ENCODE peak calls at places on chromosomes 16 and 17, in eight cellular contexts. One of them, this sample, is unnamed.

GRCh38 chr17:50556803-50557202 is 3.7 kb upstream of the CACNA1G start:
- DNase-seq in MM.1S: no peak
- DNase-seq in neuronal stem cell: no peak
- DNase-seq in PC-9: no peak
- DNase-seq in A549: no peak
- DNase-seq in Karpas-422: no peak
- DNase-seq in neural progenitor cell: no peak
- DNase-seq in hepatocyte: no peak
- DNase-seq in this sample: no peak

GRCh38 chr16:4654387-4654901 is 29.8 kb downstream of the MGRN1 start:
- DNase-seq in MM.1S: no peak
- DNase-seq in neuronal stem cell: no peak
- DNase-seq in PC-9: no peak
- DNase-seq in A549: no peak
- DNase-seq in Karpas-422: no peak
- DNase-seq in neural progenitor cell: no peak
- DNase-seq in hepatocyte: peak
- DNase-seq in this sample: peak

GRCh38 chr17:2950846-2951245 is 112.6 kb downstream of the OR1D5 start:
- DNase-seq in MM.1S: no peak
- DNase-seq in neuronal stem cell: no peak
- DNase-seq in PC-9: no peak
- DNase-seq in A549: no peak
- DNase-seq in Karpas-422: no peak
- DNase-seq in neural progenitor cell: no peak
- DNase-seq in hepatocyte: no peak
- DNase-seq in this sample: peak

GRCh38 chr17:2418572-2418971 is 17.7 kb upstream of the MNT start:
- DNase-seq in MM.1S: no peak
- DNase-seq in neuronal stem cell: no peak
- DNase-seq in PC-9: no peak
- DNase-seq in A549: no peak
- DNase-seq in Karpas-422: no peak
- DNase-seq in neural progenitor cell: no peak
- DNase-seq in hepatocyte: no peak
- DNase-seq in this sample: peak

GRCh38 chr17:18966831-18967624 is 15.1 kb downstream of the SLC5A10 start:
- DNase-seq in MM.1S: no peak
- DNase-seq in neuronal stem cell: peak
- DNase-seq in PC-9: no peak
- DNase-seq in A549: no peak
- DNase-seq in Karpas-422: no peak
- DNase-seq in neural progenitor cell: peak
- DNase-seq in hepatocyte: peak
- DNase-seq in this sample: peak

GRCh38 chr16:69917311-69917710 is 33.8 kb upstream of the CLEC18A start:
- DNase-seq in MM.1S: no peak
- DNase-seq in neuronal stem cell: no peak
- DNase-seq in PC-9: no peak
- DNase-seq in A549: no peak
- DNase-seq in Karpas-422: no peak
- DNase-seq in neural progenitor cell: no peak
- DNase-seq in hepatocyte: no peak
- DNase-seq in this sample: peak

GRCh38 chr17:9402590-9403199 is 172.9 kb downstream of the STX8 start:
- DNase-seq in MM.1S: peak
- DNase-seq in neuronal stem cell: no peak
- DNase-seq in PC-9: no peak
- DNase-seq in A549: peak
- DNase-seq in Karpas-422: peak
- DNase-seq in neural progenitor cell: peak
- DNase-seq in hepatocyte: peak
- DNase-seq in this sample: peak

GRCh38 chr16:2792945-2793344 is 5.3 kb upstream of the PRSS41 start:
- DNase-seq in MM.1S: no peak
- DNase-seq in neuronal stem cell: no peak
- DNase-seq in PC-9: no peak
- DNase-seq in A549: no peak
- DNase-seq in Karpas-422: no peak
- DNase-seq in neural progenitor cell: no peak
- DNase-seq in hepatocyte: no peak
- DNase-seq in this sample: no peak

GRCh38 chr17:57862990-57863667 is 13.3 kb upstream of the MRPS23 start:
- DNase-seq in MM.1S: no peak
- DNase-seq in neuronal stem cell: no peak
- DNase-seq in PC-9: no peak
- DNase-seq in A549: no peak
- DNase-seq in Karpas-422: no peak
- DNase-seq in neural progenitor cell: no peak
- DNase-seq in hepatocyte: no peak
- DNase-seq in this sample: peak

GRCh38 chr16:72064361-72064894 is 1.4 kb downstream of the HPR start:
- DNase-seq in MM.1S: no peak
- DNase-seq in neuronal stem cell: no peak
- DNase-seq in PC-9: no peak
- DNase-seq in A549: no peak
- DNase-seq in Karpas-422: no peak
- DNase-seq in neural progenitor cell: no peak
- DNase-seq in hepatocyte: no peak
- DNase-seq in this sample: no peak
- H3K4me2 ChIP-seq in MM.1S: no peak
- H3K4me2 ChIP-seq in neuronal stem cell: no peak
- H3K4me2 ChIP-seq in PC-9: no peak
- H3K4me2 ChIP-seq in A549: no peak
- H3K4me2 ChIP-seq in Karpas-422: no peak
- H3K4me2 ChIP-seq in neural progenitor cell: no peak
- H3K4me2 ChIP-seq in hepatocyte: no peak
- H3K4me2 ChIP-seq in this sample: no peak

DNA sequence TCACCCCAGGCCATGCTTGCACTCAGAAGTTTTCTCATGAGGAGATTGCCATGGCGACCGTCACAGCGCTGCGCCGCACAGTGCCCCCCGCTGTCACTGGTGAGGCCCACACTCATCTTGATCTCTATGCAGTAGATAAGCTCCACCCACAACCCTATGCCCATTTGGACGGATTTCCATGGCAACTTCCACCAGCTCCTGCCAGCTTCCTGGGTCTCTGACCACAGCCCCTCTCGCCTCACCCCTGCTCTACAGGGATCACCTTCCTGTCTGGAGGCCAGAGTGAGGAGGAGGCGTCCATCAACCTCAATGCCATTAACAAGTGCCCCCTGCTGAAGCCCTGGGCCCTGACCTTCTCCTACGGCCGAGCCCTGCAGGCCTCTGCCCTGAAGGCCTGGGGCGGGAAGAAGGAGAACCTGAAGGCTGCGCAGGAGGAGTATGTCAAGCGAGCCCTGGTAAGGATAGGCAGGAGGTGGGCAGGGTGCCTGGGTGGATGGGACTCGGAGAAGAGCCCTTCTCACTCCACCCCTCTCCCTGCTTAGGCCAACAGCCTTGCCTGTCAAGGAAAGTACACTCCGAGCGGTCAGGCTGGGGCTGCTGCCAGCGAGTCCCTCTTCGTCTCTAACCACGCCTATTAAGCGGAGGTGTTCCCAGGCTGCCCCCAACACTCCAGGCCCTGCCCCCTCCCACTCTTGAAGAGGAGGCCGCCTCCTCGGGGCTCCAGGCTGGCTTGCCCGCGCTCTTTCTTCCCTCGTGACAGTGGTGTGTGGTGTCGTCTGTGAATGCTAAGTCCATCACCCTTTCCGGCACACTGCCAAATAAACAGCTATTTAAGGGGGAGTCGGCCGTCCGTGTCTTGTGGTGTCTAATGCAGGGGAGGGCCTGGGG is 4.3 kb downstream of the ALDOA start:
- DNase-seq in MM.1S: no peak
- DNase-seq in neuronal stem cell: no peak
- DNase-seq in PC-9: no peak
- DNase-seq in A549: no peak
- DNase-seq in Karpas-422: no peak
- DNase-seq in neural progenitor cell: no peak
- DNase-seq in hepatocyte: no peak
- DNase-seq in this sample: peak
- H3K4me3 ChIP-seq in MM.1S: no peak
- H3K4me3 ChIP-seq in neuronal stem cell: no peak
- H3K4me3 ChIP-seq in PC-9: no peak
- H3K4me3 ChIP-seq in A549: no peak
- H3K4me3 ChIP-seq in Karpas-422: no peak
- H3K4me3 ChIP-seq in neural progenitor cell: no peak
- H3K4me3 ChIP-seq in hepatocyte: no peak
- H3K4me3 ChIP-seq in this sample: peak

GRCh38 chr16:9124908-9125584 is 33.6 kb downstream of the HAPSTR1 start:
- DNase-seq in MM.1S: no peak
- DNase-seq in neuronal stem cell: no peak
- DNase-seq in PC-9: no peak
- DNase-seq in A549: no peak
- DNase-seq in Karpas-422: no peak
- DNase-seq in neural progenitor cell: no peak
- DNase-seq in hepatocyte: no peak
- DNase-seq in this sample: no peak
- H3K4me2 ChIP-seq in MM.1S: no peak
- H3K4me2 ChIP-seq in neuronal stem cell: no peak
- H3K4me2 ChIP-seq in PC-9: peak
- H3K4me2 ChIP-seq in A549: peak
- H3K4me2 ChIP-seq in Karpas-422: no peak
- H3K4me2 ChIP-seq in neural progenitor cell: no peak
- H3K4me2 ChIP-seq in hepatocyte: no peak
- H3K4me2 ChIP-seq in this sample: no peak

DNA sequence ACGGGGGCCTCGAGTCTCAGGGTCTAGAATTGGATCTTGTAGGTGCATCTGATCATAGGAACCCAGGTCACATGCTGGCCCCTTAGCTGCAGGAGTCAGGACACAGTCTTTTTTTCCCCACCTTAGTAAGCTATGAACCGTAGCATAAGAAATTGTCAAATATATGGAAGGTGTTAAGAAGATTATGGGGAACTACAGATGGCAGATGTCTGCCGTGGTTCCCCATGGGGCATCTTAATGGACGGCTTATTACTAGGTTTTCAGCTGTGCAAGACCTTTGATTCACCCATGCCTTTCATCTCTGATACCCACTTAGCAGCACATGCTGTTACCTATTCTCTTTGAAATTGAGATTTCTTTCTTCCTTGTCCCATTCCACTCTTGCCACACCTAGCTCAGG is 70.7 kb downstream of the RPTOR start:
- DNase-seq in MM.1S: no peak
- DNase-seq in neuronal stem cell: no peak
- DNase-seq in PC-9: no peak
- DNase-seq in A549: no peak
- DNase-seq in Karpas-422: peak
- DNase-seq in neural progenitor cell: no peak
- DNase-seq in hepatocyte: no peak
- DNase-seq in this sample: no peak
- H3K4me3 ChIP-seq in MM.1S: no peak
- H3K4me3 ChIP-seq in neuronal stem cell: no peak
- H3K4me3 ChIP-seq in PC-9: no peak
- H3K4me3 ChIP-seq in A549: no peak
- H3K4me3 ChIP-seq in Karpas-422: no peak
- H3K4me3 ChIP-seq in neural progenitor cell: no peak
- H3K4me3 ChIP-seq in hepatocyte: no peak
- H3K4me3 ChIP-seq in this sample: no peak

DNA sequence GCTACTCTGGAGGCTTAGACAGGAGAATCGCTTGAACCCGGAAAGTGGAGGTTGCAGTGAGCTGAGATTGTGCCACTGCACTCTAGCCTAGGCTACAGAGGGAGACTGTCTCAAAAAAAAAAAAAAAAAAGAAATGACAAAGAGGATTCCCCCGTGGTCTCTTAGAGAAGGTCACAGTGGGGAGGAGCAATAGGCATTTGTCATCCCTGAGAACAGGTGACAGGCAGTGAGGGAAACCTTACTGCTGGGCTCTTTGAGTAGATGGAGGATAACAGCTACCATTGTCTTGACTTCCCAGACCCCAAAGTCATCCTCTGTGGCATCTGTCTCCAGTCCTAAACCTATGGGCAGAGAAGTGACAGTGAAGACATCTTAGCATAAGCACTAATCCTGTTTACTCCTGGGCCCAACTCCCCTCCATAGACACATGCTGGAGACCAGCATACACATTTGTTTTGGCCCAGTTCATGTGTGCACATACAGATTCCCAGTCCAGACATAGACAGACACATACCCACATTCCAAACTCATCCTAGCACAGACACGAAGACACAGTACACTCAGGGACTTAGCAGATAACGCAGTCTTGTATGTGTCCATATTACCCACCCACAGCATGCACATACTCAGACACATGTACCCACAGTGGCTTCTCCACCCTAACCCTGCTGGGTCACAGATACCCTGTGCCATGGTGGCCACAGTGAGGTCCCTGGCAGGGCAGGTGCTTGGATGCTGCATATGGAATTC is 2.7 kb downstream of the ESRP2 start:
- DNase-seq in MM.1S: no peak
- DNase-seq in neuronal stem cell: no peak
- DNase-seq in PC-9: no peak
- DNase-seq in A549: no peak
- DNase-seq in Karpas-422: no peak
- DNase-seq in neural progenitor cell: no peak
- DNase-seq in hepatocyte: no peak
- DNase-seq in this sample: peak
- H3K4me2 ChIP-seq in MM.1S: no peak
- H3K4me2 ChIP-seq in neuronal stem cell: no peak
- H3K4me2 ChIP-seq in PC-9: peak
- H3K4me2 ChIP-seq in A549: no peak
- H3K4me2 ChIP-seq in Karpas-422: no peak
- H3K4me2 ChIP-seq in neural progenitor cell: no peak
- H3K4me2 ChIP-seq in hepatocyte: peak
- H3K4me2 ChIP-seq in this sample: no peak

DNA sequence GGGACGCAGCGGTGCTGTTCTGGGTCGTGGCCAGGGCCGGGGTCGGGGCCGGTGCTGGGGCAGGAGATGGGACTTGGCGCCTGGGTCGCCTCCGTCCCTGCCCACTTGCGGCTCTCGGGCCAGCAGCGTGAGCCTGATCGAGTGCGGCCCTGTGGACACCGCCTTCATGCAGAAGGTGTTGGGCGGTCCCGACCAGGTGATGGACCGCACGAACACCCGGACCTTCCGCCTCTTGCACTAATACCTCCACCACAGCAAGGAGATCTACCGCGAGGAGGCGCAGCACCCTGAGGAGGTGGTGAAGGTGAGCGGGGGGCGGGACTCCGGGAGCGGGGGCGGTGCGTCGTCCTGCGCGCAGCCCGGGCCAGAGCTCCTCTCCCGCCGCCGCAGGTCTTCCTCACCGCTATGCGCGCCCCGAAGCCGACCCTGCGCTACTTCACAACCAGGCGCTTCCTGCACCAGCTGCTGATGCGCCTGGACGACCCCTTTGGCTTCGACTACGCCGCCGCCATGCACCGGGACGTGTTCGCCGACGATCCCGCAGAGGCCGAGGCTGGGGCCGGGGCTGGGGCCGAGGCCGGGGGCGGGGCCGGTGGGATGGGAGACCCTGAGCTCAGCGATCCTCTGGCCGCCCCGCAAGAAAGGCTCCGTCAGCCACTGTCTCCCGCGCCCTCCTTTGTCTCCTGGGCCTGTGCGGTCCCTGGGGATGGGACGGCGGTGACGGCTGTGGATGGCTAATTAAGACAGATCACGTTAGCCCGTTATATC is 4.5 kb upstream of the HSD17B1 start:
- DNase-seq in MM.1S: peak
- DNase-seq in neuronal stem cell: peak
- DNase-seq in PC-9: no peak
- DNase-seq in A549: peak
- DNase-seq in Karpas-422: peak
- DNase-seq in neural progenitor cell: peak
- DNase-seq in hepatocyte: peak
- DNase-seq in this sample: peak
- H3K4me3 ChIP-seq in MM.1S: peak
- H3K4me3 ChIP-seq in neuronal stem cell: no peak
- H3K4me3 ChIP-seq in PC-9: peak
- H3K4me3 ChIP-seq in A549: peak
- H3K4me3 ChIP-seq in Karpas-422: peak
- H3K4me3 ChIP-seq in neural progenitor cell: peak
- H3K4me3 ChIP-seq in hepatocyte: peak
- H3K4me3 ChIP-seq in this sample: peak